ENCODE peak calls at places on chromosomes 12 and 14, in six cellular contexts. K is mammary epithelial cell; J is effector memory CD4-positive, alpha-beta T cell; P is mesothelial cell of epicardium; G is GM04504; B is AG20443. V is an unnamed sample.

GRCh38 chr14:94768521-94769412 is 1.1 kb downstream of the GSC start:
- DNase-seq in K (no peak), J (no peak), P (no peak), G (no peak), B (no peak), V (no peak)

GRCh38 chr12:22313276-22313995 is 21.1 kb downstream of the ST8SIA1 start:
- DNase-seq in K (no peak), J (no peak), P (no peak), G (no peak), B (no peak), V (no peak)

GRCh38 chr14:76917158-76917596 is 91.0 kb downstream of the LRRC74A start:
- DNase-seq in K (peak), J (no peak), P (no peak), G (no peak), B (peak), V (no peak)

GRCh38 chr12:53192531-53193021 is 11.9 kb upstream of the CSAD start:
- DNase-seq in K (no peak), J (no peak), P (no peak), G (no peak), B (no peak), V (no peak)

GRCh38 chr14:92334050-92334449 is 11.1 kb downstream of the SLC24A4 start:
- DNase-seq in K (no peak), J (no peak), P (no peak), G (no peak), B (no peak), V (no peak)

GRCh38 chr14:47567273-47567672 is 108.1 kb downstream of the MDGA2 start:
- DNase-seq in K (no peak), J (no peak), P (no peak), G (no peak), B (no peak), V (no peak)

GRCh38 chr12:6370576-6370935 is 4.8 kb downstream of the SCNN1A start:
- DNase-seq in K (no peak), J (no peak), P (no peak), G (no peak), B (no peak), V (no peak)

GRCh38 chr12:1518486-1518762 is 76.0 kb downstream of the FBXL14 start:
- DNase-seq in K (no peak), J (no peak), P (no peak), G (no peak), B (no peak), V (no peak)

GRCh38 chr14:89767861-89768268 is 186.7 kb downstream of the EFCAB11 start:
- DNase-seq in K (peak), J (peak), P (no peak), G (peak), B (peak), V (peak)

GRCh38 chr14:95545769-95546168 is 10.9 kb downstream of the GLRX5 start:
- DNase-seq in K (peak), J (no peak), P (no peak), G (peak), B (peak), V (no peak)

GRCh38 chr14:26410189-26410685 is 187.6 kb downstream of the NOVA1 start:
- DNase-seq in K (no peak), J (no peak), P (no peak), G (no peak), B (no peak), V (no peak)

GRCh38 chr14:24280797-24281460 is 9.5 kb upstream of the RABGGTA start:
- DNase-seq in K (no peak), J (no peak), P (no peak), G (no peak), B (peak), V (no peak)

GRCh38 chr12:51326762-51327439 is 2.9 kb upstream of the BIN2 start:
- DNase-seq in K (peak), J (no peak), P (no peak), G (peak), B (peak), V (no peak)

GRCh38 chr14:100535287-100536131 is 51.7 kb downstream of the BEGAIN start:
- DNase-seq in K (no peak), J (no peak), P (peak), G (no peak), B (no peak), V (no peak)

GRCh38 chr14:66624319-66624937 is 116.5 kb downstream of the GPHN start:
- DNase-seq in K (peak), J (no peak), P (no peak), G (peak), B (peak), V (no peak)

GRCh38 chr14:71692496-71692895 is 239.7 kb upstream of the RGS6 start:
- DNase-seq in K (no peak), J (no peak), P (no peak), G (no peak), B (peak), V (no peak)

GRCh38 chr12:7448099-7448498 is 4.1 kb upstream of the CD163L1 start:
- DNase-seq in K (no peak), J (no peak), P (no peak), G (no peak), B (no peak), V (no peak)

GRCh38 chr12:40382217-40382616 is 157.4 kb downstream of the LRRK2 start:
- DNase-seq in K (no peak), J (no peak), P (no peak), G (no peak), B (no peak), V (no peak)

GRCh38 chr12:121129705-121130147 is 3.0 kb upstream of the P2RX7 start:
- DNase-seq in K (no peak), J (no peak), P (no peak), G (no peak), B (no peak), V (no peak)

GRCh38 chr12:74412607-74413230 is 124.9 kb upstream of the ATXN7L3B start:
- DNase-seq in K (no peak), J (no peak), P (no peak), G (no peak), B (no peak), V (no peak)

GRCh38 chr12:90896164-90896563 is 58.8 kb downstream of the CCER1 start:
- DNase-seq in K (peak), J (no peak), P (no peak), G (peak), B (peak), V (no peak)

GRCh38 chr14:76784881-76785280 is 23.6 kb downstream of the VASH1 start:
- DNase-seq in K (peak), J (peak), P (no peak), G (peak), B (peak), V (peak)

GRCh38 chr12:94761559-94761958 is 111.2 kb upstream of the TMCC3 start:
- DNase-seq in K (peak), J (no peak), P (no peak), G (peak), B (peak), V (no peak)

GRCh38 chr14:77100961-77101360 is 2.9 kb downstream of the CIPC start:
- DNase-seq in K (no peak), J (no peak), P (no peak), G (no peak), B (no peak), V (no peak)

GRCh38 chr12:11584213-11584855 is 65.1 kb upstream of the ETV6 start:
- DNase-seq in K (no peak), J (no peak), P (no peak), G (no peak), B (no peak), V (no peak)

GRCh38 chr14:93744876-93745275 is 43.4 kb downstream of the PRIMA1 start:
- DNase-seq in K (no peak), J (no peak), P (no peak), G (no peak), B (no peak), V (no peak)

GRCh38 chr12:90366286-90366685 is 588.7 kb downstream of the CCER1 start:
- DNase-seq in K (no peak), J (no peak), P (no peak), G (no peak), B (peak), V (no peak)

GRCh38 chr12:2228535-2228934 is 175.7 kb downstream of the CACNA1C start:
- DNase-seq in K (no peak), J (no peak), P (no peak), G (no peak), B (no peak), V (no peak)

GRCh38 chr12:112420740-112421139 is 2.0 kb downstream of the PTPN11 start:
- DNase-seq in K (no peak), J (no peak), P (no peak), G (no peak), B (no peak), V (no peak)

GRCh38 chr14:82565825-82566224 is 1032.2 kb upstream of the SEL1L start:
- DNase-seq in K (no peak), J (no peak), P (no peak), G (no peak), B (no peak), V (no peak)

GRCh38 chr12:100141666-100141997 is 1.0 kb downstream of the BLTP3B start:
- DNase-seq in K (peak), J (no peak), P (no peak), G (peak), B (peak), V (no peak)

GRCh38 chr12:65756956-65757511 is 67.2 kb upstream of the HMGA2 start:
- DNase-seq in K (no peak), J (no peak), P (no peak), G (no peak), B (no peak), V (no peak)

GRCh38 chr12:54592316-54592715 is 3.9 kb upstream of the PPP1R1A start:
- DNase-seq in K (peak), J (no peak), P (no peak), G (no peak), B (peak), V (no peak)

GRCh38 chr14:29528889-29529288 is 398.8 kb downstream of the PRKD1 start:
- DNase-seq in K (no peak), J (no peak), P (no peak), G (no peak), B (no peak), V (no peak)

GRCh38 chr14:102772781-102773570 is 4.3 kb upstream of the TRAF3 start:
- DNase-seq in K (no peak), J (no peak), P (no peak), G (no peak), B (no peak), V (no peak)